ENCODE peak calls at places on chromosome 6, in five cellular contexts. M is IMR-90, Z is neuronal stem cell, J is trophoblast cell, N is mesenchymal stem cell. T is an unnamed sample.

GRCh38 chr6:18262812-18263560 is 1.3 kb downstream of the DEK start:
- DNase-seq in N (peak), M (peak), J (no peak), Z (no peak), T (peak)

GRCh38 chr6:125945378-125946141 is 11.0 kb upstream of the HINT3 start:
- DNase-seq in J (peak), M (peak), N (peak), Z (no peak), T (peak)

GRCh38 chr6:43669922-43670622 is 17.5 kb downstream of the MRPS18A start:
- DNase-seq in Z (peak), M (no peak), N (no peak), J (no peak), T (peak)

GRCh38 chr6:35428421-35429149 is 23.6 kb upstream of the FANCE start:
- DNase-seq in J (no peak), M (peak), N (peak), Z (no peak), T (peak)

GRCh38 chr6:32972353-32973143 is 4.2 kb downstream of the BRD2 start:
- DNase-seq in J (no peak), N (no peak), M (no peak), Z (no peak), T (no peak)

GRCh38 chr6:35049346-35049745 is 91.8 kb downstream of the TCP11 start:
- DNase-seq in Z (no peak), M (no peak), N (no peak), J (no peak), T (no peak)

GRCh38 chr6:5004373-5005037 is 668 bp upstream of the RPP40 start:
- DNase-seq in Z (no peak), M (no peak), J (no peak), N (no peak), T (no peak)

GRCh38 chr6:71602385-71602949 is 283.9 kb upstream of the RIMS1 start:
- DNase-seq in M (peak), N (no peak), J (no peak), Z (no peak), T (no peak)

GRCh38 chr6:126444874-126445273 is 105.0 kb downstream of the CENPW start:
- DNase-seq in Z (no peak), J (no peak), M (peak), N (peak), T (peak)

GRCh38 chr6:75759207-75759606 is 10.2 kb downstream of the MYO6 start:
- DNase-seq in Z (no peak), N (no peak), M (no peak), J (no peak), T (peak)

GRCh38 chr6:170461111-170461510 is 92.0 kb downstream of the PSMB1 start:
- DNase-seq in J (no peak), N (no peak), Z (no peak), M (no peak), T (no peak)

GRCh38 chr6:34586327-34587040 is 30.4 kb upstream of the SPDEF start:
- DNase-seq in J (no peak), N (no peak), M (no peak), Z (no peak), T (no peak)

GRCh38 chr6:79070206-79070825 is 7.7 kb downstream of the PHIP start:
- DNase-seq in N (peak), J (no peak), M (peak), Z (no peak), T (no peak)

GRCh38 chr6:3848925-3849605 is at the start of gene FAM50B:
- DNase-seq in N (peak), M (peak), Z (peak), J (peak), T (peak)

GRCh38 chr6:46331461-46331860 is 159.8 kb downstream of the RCAN2 start:
- DNase-seq in M (no peak), J (no peak), N (peak), Z (no peak), T (no peak)

GRCh38 chr6:157406666-157407065 is 25.7 kb downstream of the ZDHHC14 start:
- DNase-seq in M (no peak), J (no peak), N (no peak), Z (peak), T (peak)

GRCh38 chr6:157823001-157823522 is at the start of gene SNX9:
- DNase-seq in J (peak), N (peak), M (peak), Z (peak), T (peak)

GRCh38 chr6:5422321-5422915 is 161.1 kb downstream of the FARS2 start:
- DNase-seq in N (peak), J (peak), M (peak), Z (no peak), T (peak)

GRCh38 chr6:786946-787763 is 94.2 kb upstream of the EXOC2 start:
- DNase-seq in N (peak), M (peak), Z (no peak), J (no peak), T (peak)

GRCh38 chr6:72316675-72317380 is 305.0 kb upstream of the KCNQ5 start:
- DNase-seq in M (no peak), J (no peak), Z (no peak), N (no peak), T (no peak)

GRCh38 chr6:17808609-17809008 is 101.9 kb upstream of the NUP153 start:
- DNase-seq in Z (no peak), M (peak), N (no peak), J (no peak), T (no peak)

GRCh38 chr6:52499026-52499425 is 77.8 kb downstream of the TRAM2 start:
- DNase-seq in N (peak), J (peak), M (peak), Z (no peak), T (peak)

GRCh38 chr6:20335872-20336271 is 65.8 kb upstream of the E2F3 start:
- DNase-seq in Z (no peak), M (no peak), J (no peak), N (no peak), T (no peak)

GRCh38 chr6:119157495-119157827 is 79.0 kb upstream of the FAM184A start:
- DNase-seq in Z (no peak), J (no peak), N (no peak), M (no peak), T (no peak)

GRCh38 chr6:169959129-169960002 is 207.9 kb downstream of the ERMARD start:
- DNase-seq in Z (no peak), N (no peak), M (no peak), J (peak), T (no peak)

GRCh38 chr6:162474722-162475121 is 252.8 kb downstream of the PRKN start:
- DNase-seq in J (no peak), M (no peak), N (no peak), Z (no peak), T (peak)

GRCh38 chr6:136410201-136411027 is 120.8 kb upstream of the BCLAF1 start:
- DNase-seq in M (peak), N (peak), Z (no peak), J (no peak), T (no peak)

GRCh38 chr6:108948252-108948651 is 100.0 kb downstream of the ARMC2 start:
- DNase-seq in J (no peak), N (no peak), Z (no peak), M (no peak), T (no peak)

GRCh38 chr6:767755-768512 is 75.0 kb upstream of the EXOC2 start:
- DNase-seq in Z (no peak), J (no peak), N (no peak), M (no peak), T (no peak)

GRCh38 chr6:87661503-87661902 is 40.5 kb downstream of the AKIRIN2 start:
- DNase-seq in Z (no peak), J (no peak), N (no peak), M (peak), T (no peak)

GRCh38 chr6:157496534-157497095 is 115.6 kb downstream of the ZDHHC14 start:
- DNase-seq in J (no peak), Z (no peak), M (no peak), N (no peak), T (no peak)

GRCh38 chr6:136309729-136310311 is 20.2 kb upstream of the BCLAF1 start:
- DNase-seq in M (no peak), Z (no peak), J (no peak), N (no peak), T (no peak)

GRCh38 chr6:141488466-141488865 is 644.3 kb upstream of the GJE1 start:
- DNase-seq in J (no peak), Z (no peak), N (peak), M (peak), T (no peak)

GRCh38 chr6:18211338-18211737 is 53.0 kb downstream of the DEK start:
- DNase-seq in M (no peak), N (no peak), Z (no peak), J (no peak), T (no peak)

GRCh38 chr6:136600818-136601217 is 50.6 kb upstream of the MAP7 start:
- DNase-seq in M (peak), J (no peak), Z (no peak), N (peak), T (no peak)

GRCh38 chr6:72524011-72524645 is 97.7 kb upstream of the KCNQ5 start:
- DNase-seq in Z (no peak), J (no peak), N (no peak), M (no peak), T (no peak)

GRCh38 chr6:129774697-129775447 is 64.9 kb upstream of the ARHGAP18 start:
- DNase-seq in J (peak), Z (peak), N (peak), M (peak), T (peak)

GRCh38 chr6:33977606-33978438 is 168.1 kb downstream of the GRM4 start:
- DNase-seq in Z (no peak), J (no peak), M (no peak), N (no peak), T (no peak)

GRCh38 chr6:40931927-40932326 is 107.1 kb downstream of the UNC5CL start:
- DNase-seq in M (peak), N (peak), Z (no peak), J (no peak), T (no peak)

GRCh38 chr6:40936810-40937209 is 102.2 kb downstream of the UNC5CL start:
- DNase-seq in Z (no peak), J (no peak), N (peak), M (peak), T (no peak)

GRCh38 chr6:40932366-40932765 is 106.7 kb downstream of the UNC5CL start:
- DNase-seq in N (peak), Z (no peak), M (peak), J (no peak), T (peak)

GRCh38 chr6:40932953-40933352 is 106.1 kb downstream of the UNC5CL start:
- DNase-seq in Z (no peak), N (no peak), M (no peak), J (no peak), T (no peak)

DNA sequence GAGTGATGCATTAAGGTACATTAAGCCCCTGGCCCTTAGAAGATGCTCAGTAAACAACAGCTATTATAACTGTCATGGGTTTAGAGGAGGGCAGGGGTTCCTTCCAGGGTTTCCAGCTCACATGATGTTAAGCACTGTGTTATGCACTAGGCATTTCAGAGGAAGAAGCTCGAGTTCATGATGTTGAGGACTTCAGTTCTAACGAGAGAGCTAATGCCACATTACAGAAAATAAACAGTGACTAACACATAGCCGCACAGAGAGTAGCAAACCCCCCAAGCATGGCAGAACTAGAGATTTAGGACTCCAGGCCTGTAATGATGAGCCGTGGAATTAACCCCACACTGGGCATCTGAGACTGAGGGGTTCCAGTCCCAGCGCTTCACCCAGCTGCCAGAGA is 105.2 kb downstream of the UNC5CL start:
- DNase-seq in J (no peak), M (peak), N (peak), Z (no peak), T (no peak)
- H3K4me3 ChIP-seq in J (no peak), M (no peak), N (no peak), Z (no peak), T (no peak)

GRCh38 chr6:153135681-153136080 is 4.6 kb upstream of the RGS17 start:
- DNase-seq in J (no peak), N (no peak), Z (no peak), M (no peak), T (no peak)
- H3K4ac ChIP-seq in J (no peak), N (no peak), Z (no peak), M (no peak), T (no peak)

DNA sequence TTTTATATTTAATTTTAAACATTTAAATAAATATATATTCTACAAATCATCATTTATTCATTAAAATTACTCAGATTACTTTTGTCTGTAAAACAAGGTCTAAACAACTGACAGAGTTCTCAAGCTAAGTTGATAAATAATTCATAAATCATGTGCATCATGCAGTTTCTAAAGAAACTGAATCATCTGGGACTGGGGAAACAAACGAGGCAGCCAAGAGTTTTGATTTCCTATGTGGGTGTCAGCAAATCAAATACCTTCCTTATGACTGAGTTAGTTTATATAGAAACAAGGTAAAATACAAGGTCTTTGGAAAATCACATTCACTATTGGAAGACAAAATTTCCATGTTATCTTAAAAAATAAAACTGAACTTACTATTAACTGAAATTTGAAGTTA is 149.9 kb upstream of the BEND6 start:
- DNase-seq in Z (no peak), N (peak), J (no peak), M (peak), T (no peak)
- H3K9ac ChIP-seq in Z (no peak), N (peak), J (no peak), M (no peak), T (no peak)

DNA sequence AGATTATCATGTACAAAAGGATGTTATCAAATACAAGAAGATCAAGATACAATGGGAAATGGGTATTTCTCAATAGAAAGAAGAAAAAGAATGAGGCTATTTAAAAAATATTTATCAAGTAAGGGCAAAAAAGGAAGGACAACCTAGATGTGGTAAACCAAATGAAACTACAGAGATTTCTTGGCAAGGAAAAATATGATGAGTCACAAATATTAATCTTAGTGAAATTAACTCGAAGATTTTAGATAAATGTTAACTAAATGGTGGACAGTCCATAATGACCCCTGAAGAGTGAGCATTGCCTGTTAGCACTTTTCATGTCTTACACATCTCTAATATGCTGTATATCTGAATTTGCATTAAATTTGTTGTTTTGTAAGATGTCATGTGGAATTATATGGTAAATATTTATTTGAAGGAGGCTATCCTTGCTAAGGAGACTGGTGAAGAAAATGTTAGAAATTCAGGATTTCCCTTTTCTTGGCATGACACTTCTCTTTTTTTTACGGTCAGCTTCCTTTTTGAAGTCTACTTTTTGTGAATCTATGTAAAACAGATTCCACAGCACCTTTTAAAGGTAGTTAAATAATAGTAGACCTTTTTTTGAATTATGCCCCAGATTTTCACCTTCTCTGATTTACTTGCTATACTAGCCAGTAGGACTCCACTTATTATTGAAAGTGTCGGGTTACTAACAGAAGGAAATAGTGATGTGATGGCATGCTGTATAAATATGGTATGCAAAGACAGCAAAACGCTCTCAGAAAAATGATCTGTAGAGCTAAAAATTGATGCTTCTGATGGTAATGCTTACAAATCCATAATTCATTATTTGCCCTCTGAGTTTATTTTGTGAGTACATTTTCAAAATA is 120.5 kb downstream of the HIVEP1 start:
- DNase-seq in J (no peak), N (no peak), Z (no peak), M (peak), T (no peak)
- H3K4me3 ChIP-seq in J (no peak), N (no peak), Z (no peak), M (no peak), T (no peak)

DNA sequence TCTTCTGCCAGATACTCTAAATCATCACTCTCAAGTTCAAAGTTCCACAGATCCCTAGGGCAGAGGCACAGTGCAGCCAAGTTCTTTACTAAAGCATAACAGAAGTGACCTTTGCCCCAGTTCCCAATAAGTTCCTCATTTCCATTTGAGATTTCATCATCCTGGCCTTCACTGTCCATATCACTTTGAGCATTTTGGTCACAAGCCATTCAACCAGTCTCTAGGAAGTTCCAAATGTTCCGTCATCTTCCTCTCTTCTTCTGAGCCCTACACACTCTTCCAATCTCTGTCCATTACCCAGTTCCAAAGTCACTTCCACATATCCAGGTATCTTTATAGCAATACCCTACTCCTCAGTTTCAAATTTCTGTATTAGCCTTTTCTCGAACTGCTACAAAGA is 71.7 kb downstream of the TBC1D7 start:
- DNase-seq in Z (no peak), M (no peak), J (no peak), N (no peak), T (no peak)
- H3K4ac ChIP-seq in Z (no peak), M (no peak), J (no peak), N (no peak), T (no peak)

GRCh38 chr6:138485005-138485545 is 14.2 kb downstream of the NHSL1 start:
- DNase-seq in Z (peak), N (no peak), J (no peak), M (peak), T (peak)

GRCh38 chr6:138486249-138487121 is 12.8 kb downstream of the NHSL1 start:
- DNase-seq in Z (no peak), J (no peak), M (no peak), N (no peak), T (peak)

GRCh38 chr6:138485586-138486248 is 13.6 kb downstream of the NHSL1 start:
- DNase-seq in J (no peak), Z (peak), N (no peak), M (no peak), T (peak)

GRCh38 chr6:138482816-138483215 is 16.5 kb downstream of the NHSL1 start:
- DNase-seq in Z (no peak), N (no peak), J (no peak), M (no peak), T (no peak)

GRCh38 chr6:138483911-138484731 is 15.2 kb downstream of the NHSL1 start:
- DNase-seq in Z (no peak), M (no peak), N (no peak), J (no peak), T (no peak)
- H3K9ac ChIP-seq in Z (no peak), M (no peak), N (peak), J (no peak), T (no peak)

GRCh38 chr6:80832337-80832736 is 725.9 kb downstream of the BCKDHB start:
- DNase-seq in M (no peak), Z (no peak), N (no peak), J (no peak), T (no peak)
- H3K4me3 ChIP-seq in M (no peak), Z (no peak), N (no peak), J (no peak), T (no peak)

DNA sequence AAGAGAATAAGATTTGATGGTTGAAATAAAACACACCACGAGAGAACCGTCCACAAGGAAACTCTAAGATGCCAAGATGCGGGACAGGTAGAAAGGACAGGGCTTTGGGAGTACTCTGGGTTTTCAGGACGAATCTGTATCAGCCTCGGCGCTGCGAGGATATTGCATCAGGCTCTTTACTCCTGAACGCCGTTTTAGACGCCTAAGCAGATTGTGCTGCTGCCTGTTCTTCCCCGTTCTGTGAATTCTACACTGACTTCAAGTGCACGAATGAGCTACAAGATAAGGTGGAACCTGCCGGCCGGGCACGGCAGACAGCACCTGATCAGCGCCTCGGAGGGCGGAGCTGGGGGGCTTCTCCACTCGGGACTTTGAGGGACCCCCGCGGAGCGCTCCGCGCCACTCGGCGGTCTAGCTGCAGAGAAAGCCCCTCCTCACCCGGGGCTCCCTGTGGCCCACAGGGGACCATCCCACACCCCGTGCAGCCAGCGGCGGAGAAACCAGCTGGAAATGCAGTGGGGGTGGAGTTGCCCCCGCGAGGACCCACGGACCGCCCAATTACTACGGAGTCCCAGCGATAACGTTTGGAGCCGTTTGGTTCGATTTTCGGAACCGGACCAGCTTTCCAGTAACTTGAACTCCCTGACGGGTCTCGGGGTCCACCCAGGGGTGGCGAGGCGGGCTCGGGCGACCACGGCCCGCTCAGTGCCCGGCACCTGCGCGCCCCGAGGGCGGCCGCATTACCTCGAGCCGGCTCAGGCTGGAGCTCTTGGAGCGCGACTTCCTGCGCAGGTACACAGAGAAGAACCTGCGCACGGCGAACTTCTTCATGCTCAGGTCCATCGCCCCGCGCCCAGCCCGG is 643 bp downstream of the RPS6KA2 start:
- DNase-seq in Z (peak), J (no peak), N (peak), M (peak), T (peak)
- H3K4ac ChIP-seq in Z (no peak), J (peak), N (peak), M (peak), T (no peak)

T was measured in mesendoderm.